ENCODE peak calls at places on chromosomes 2 and 18, in four cellular contexts. J, N, P and L are unnamed samples.

GRCh38 chr18:44238911-44239310 is 441.8 kb upstream of the SETBP1 start:
- DNase-seq in J (no peak), N (no peak), P (no peak), L (peak)

GRCh38 chr18:26813043-26813442 is 52.5 kb downstream of the AQP4 start:
- DNase-seq in J (no peak), N (no peak), P (no peak), L (peak)

GRCh38 chr2:5365871-5366461 is 326.2 kb upstream of the SOX11 start:
- DNase-seq in J (no peak), N (peak), P (no peak), L (peak)

GRCh38 chr2:180614776-180615175 is 365.6 kb upstream of the UBE2E3 start:
- DNase-seq in J (no peak), N (no peak), P (no peak), L (no peak)

GRCh38 chr2:127183771-127184170 is 36.3 kb downstream of the CYP27C1 start:
- DNase-seq in J (peak), N (no peak), P (no peak), L (no peak)

GRCh38 chr2:203562283-203562682 is 27.2 kb upstream of the RAPH1 start:
- DNase-seq in J (peak), N (no peak), P (no peak), L (no peak)

GRCh38 chr2:159850789-159851188 is 52.8 kb upstream of the CD302 start:
- DNase-seq in J (no peak), N (no peak), P (no peak), L (no peak)

GRCh38 chr2:64762301-64762997 is 108.7 kb upstream of the SERTAD2 start:
- DNase-seq in J (no peak), N (no peak), P (no peak), L (no peak)

GRCh38 chr18:46158498-46158897 is 54.3 kb downstream of the HAUS1 start:
- DNase-seq in J (no peak), N (no peak), P (no peak), L (no peak)

GRCh38 chr2:178241852-178242551 is 47.7 kb downstream of the OSBPL6 start:
- DNase-seq in J (peak), N (peak), P (no peak), L (peak)